ENCODE peak calls at places on chromosomes 11 and 22, in eight cellular contexts. T is nephron progenitor cell; I is EL; N is stimulated activated naive CD8-positive, alpha-beta T cell treated with anti-CD3 and anti-CD28 coated beads, Interleukin-15, amount 100 ng/mL, for 72 hours; E is activated naive CD4-positive, alpha-beta T cell; U is stimulated activated CD4-positive, alpha-beta T cell treated with anti-CD3 and anti-CD28 coated beads, Interleukin-2, amount 100 ng/mL, for 48 hours; Y is T-helper 22 cell; F is Daoy. B is an unnamed sample.

GRCh38 chr11:66559141-66559861 is 9.1 kb downstream of the CTSF start:
- DNase-seq in E (no peak), T (no peak), F (peak), Y (no peak), N (no peak), U (no peak), I (no peak), B (no peak)

GRCh38 chr22:37633693-37634504 is 5.6 kb upstream of the SH3BP1 start:
- DNase-seq in N (peak), Y (peak), U (no peak), I (peak), T (peak), E (peak), F (peak), B (no peak)

GRCh38 chr22:22881116-22882032 is 6.2 kb upstream of the IGLL5 start:
- DNase-seq in F (no peak), I (no peak), E (no peak), Y (no peak), U (no peak), T (no peak), N (no peak), B (no peak)

GRCh38 chr11:78417175-78417887 is at the start of gene GAB2:
- DNase-seq in Y (peak), T (no peak), U (no peak), F (no peak), N (no peak), E (no peak), I (no peak), B (no peak)

GRCh38 chr11:67415501-67416304 is at the start of gene CARNS1:
- DNase-seq in E (no peak), I (no peak), F (no peak), U (no peak), N (peak), T (no peak), Y (no peak), B (no peak)

GRCh38 chr11:79482800-79483199 is 42.0 kb upstream of the TENM4 start:
- DNase-seq in U (no peak), T (no peak), E (no peak), F (no peak), N (no peak), Y (no peak), I (no peak), B (no peak)

GRCh38 chr11:112784323-112785073 is 176.7 kb upstream of the NCAM1 start:
- DNase-seq in F (peak), E (no peak), T (peak), U (no peak), Y (no peak), N (no peak), I (peak), B (no peak)

GRCh38 chr22:28030442-28030841 is 111.4 kb upstream of the PITPNB start:
- DNase-seq in T (no peak), U (no peak), Y (no peak), I (no peak), E (no peak), N (no peak), F (no peak), B (no peak)

GRCh38 chr11:15750535-15751297 is 605.6 kb downstream of the SOX6 start:
- DNase-seq in N (no peak), I (no peak), T (no peak), E (no peak), F (no peak), Y (no peak), U (no peak), B (no peak)

GRCh38 chr11:118706546-118706825 is 27.0 kb upstream of the TREH start:
- DNase-seq in T (no peak), E (no peak), F (no peak), U (no peak), Y (no peak), N (no peak), I (no peak), B (no peak)

GRCh38 chr11:8928981-8929615 is 3.6 kb downstream of the C11orf16 start:
- DNase-seq in E (no peak), N (no peak), U (no peak), Y (no peak), T (no peak), F (no peak), I (peak), B (no peak)

GRCh38 chr11:129307162-129307561 is 68.5 kb upstream of the BARX2 start:
- DNase-seq in T (no peak), N (no peak), E (no peak), I (no peak), Y (no peak), F (no peak), U (no peak), B (no peak)

GRCh38 chr11:68659158-68659921 is 25.0 kb upstream of the GAL start:
- DNase-seq in F (peak), E (no peak), Y (no peak), U (no peak), T (no peak), N (no peak), I (peak), B (no peak)

GRCh38 chr22:46573781-46574437 is 36.5 kb upstream of the CELSR1 start:
- DNase-seq in F (no peak), Y (no peak), T (no peak), U (no peak), N (no peak), I (no peak), E (no peak), B (no peak)

GRCh38 chr22:26846645-26847044 is 189.3 kb downstream of the MIAT start:
- DNase-seq in U (no peak), I (peak), T (no peak), N (no peak), Y (no peak), F (peak), E (no peak), B (no peak)

GRCh38 chr22:38313384-38313955 is 3.8 kb downstream of the CSNK1E start:
- DNase-seq in F (peak), Y (no peak), N (no peak), I (peak), E (no peak), U (no peak), T (no peak), B (no peak)

GRCh38 chr11:34719303-34719848 is 98.5 kb downstream of the EHF start:
- DNase-seq in T (no peak), N (no peak), I (no peak), F (no peak), Y (no peak), U (no peak), E (no peak), B (no peak)

GRCh38 chr22:35476341-35476740 is 64.3 kb upstream of the RASD2 start:
- DNase-seq in T (no peak), Y (no peak), U (no peak), F (peak), N (no peak), E (no peak), I (no peak), B (no peak)

GRCh38 chr11:74307409-74307808 is 4.0 kb downstream of the P4HA3 start:
- DNase-seq in N (no peak), Y (no peak), F (no peak), I (no peak), U (no peak), T (no peak), E (no peak), B (no peak)

GRCh38 chr11:87290304-87290922 is 252.7 kb downstream of the TMEM135 start:
- DNase-seq in T (peak), I (peak), F (peak), U (no peak), Y (no peak), N (no peak), E (no peak), B (no peak)

GRCh38 chr11:76266269-76266668 is 60.0 kb upstream of the WNT11 start:
- DNase-seq in N (no peak), F (peak), U (no peak), E (no peak), T (no peak), I (peak), Y (no peak), B (no peak)

GRCh38 chr22:48662476-48663150 is 1165.1 kb downstream of the BRD1 start:
- DNase-seq in N (no peak), E (no peak), Y (no peak), F (no peak), T (peak), U (no peak), I (no peak), B (no peak)

GRCh38 chr22:35111244-35111643 is 45.3 kb downstream of the ISX start:
- DNase-seq in I (no peak), N (no peak), Y (no peak), T (no peak), F (no peak), E (no peak), U (no peak), B (no peak)

GRCh38 chr11:834371-835316 is 1.9 kb downstream of the CD151 start:
- DNase-seq in E (no peak), N (no peak), Y (no peak), I (peak), T (no peak), F (peak), U (no peak), B (no peak)

GRCh38 chr11:92226331-92227232 is 2.0 kb downstream of the FAT3 start:
- DNase-seq in F (peak), N (no peak), Y (no peak), I (peak), T (peak), U (no peak), E (no peak), B (no peak)

GRCh38 chr11:125890447-125891100 is 3.1 kb downstream of the HYLS1 start:
- DNase-seq in E (no peak), N (no peak), Y (no peak), F (no peak), I (no peak), U (no peak), T (no peak), B (no peak)

GRCh38 chr11:120334332-120334731 is 1.9 kb upstream of the ARHGEF12 start:
- DNase-seq in F (no peak), E (no peak), T (no peak), I (no peak), Y (no peak), N (no peak), U (no peak), B (no peak)

GRCh38 chr22:38843716-38844660 is at the start of gene NPTXR:
- DNase-seq in Y (peak), U (no peak), I (no peak), T (peak), N (no peak), F (peak), E (no peak), B (no peak)

GRCh38 chr11:100512475-100512874 is 174.6 kb upstream of the ARHGAP42 start:
- DNase-seq in F (no peak), E (no peak), I (no peak), Y (no peak), U (no peak), N (no peak), T (no peak), B (no peak)

GRCh38 chr11:133531450-133531849 is 851 bp downstream of the OPCML start:
- DNase-seq in U (no peak), F (no peak), I (no peak), E (no peak), T (no peak), N (no peak), Y (no peak), B (no peak)

GRCh38 chr22:24146791-24147353 is 34.4 kb upstream of the SUSD2 start:
- DNase-seq in I (peak), Y (no peak), U (no peak), T (no peak), E (no peak), F (peak), N (no peak), B (no peak)

GRCh38 chr11:34860518-34860917 is 55.7 kb downstream of the APIP start:
- DNase-seq in T (no peak), Y (no peak), E (no peak), F (no peak), N (no peak), I (no peak), U (no peak), B (no peak)

GRCh38 chr11:130622126-130622525 is 173.7 kb downstream of the ADAMTS15 start:
- DNase-seq in T (no peak), U (no peak), E (no peak), I (no peak), F (peak), Y (no peak), N (no peak), B (no peak)

GRCh38 chr11:121615506-121615905 is 162.7 kb upstream of the SORL1-AS1 start:
- DNase-seq in I (peak), T (no peak), U (no peak), Y (no peak), F (peak), N (no peak), E (no peak), B (no peak)

GRCh38 chr22:42891696-42892095 is 34.6 kb upstream of the ARFGAP3 start:
- DNase-seq in F (no peak), T (no peak), U (no peak), I (no peak), E (no peak), N (no peak), Y (no peak), B (no peak)

GRCh38 chr22:37314315-37315046 is 32.2 kb downstream of the CYTH4 start:
- DNase-seq in U (no peak), I (peak), F (peak), N (no peak), E (no peak), Y (peak), T (no peak), B (no peak)

GRCh38 chr22:46825145-46825544 is 62.7 kb downstream of the TBC1D22A start:
- DNase-seq in F (no peak), U (no peak), Y (no peak), E (no peak), T (no peak), I (no peak), N (no peak), B (no peak)